ENCODE peak calls at places on chromosomes 12 and 14, in eight cellular contexts. F, N, D, G, M, C, I and P are unnamed samples.

GRCh38 chr12:92987362-92987761 is 58.3 kb upstream of the EEA1 start:
- DNase-seq in F (peak; percentile 60), N (peak; percentile 81), D (no peak), G (no peak), M (peak; percentile 39), C (peak; percentile 27), I (no peak), P (no peak)

GRCh38 chr12:127241056-127241830 is 1025.7 kb upstream of the TMEM132C start:
- DNase-seq in F (no peak), N (no peak), D (no peak), G (no peak), M (no peak), C (no peak), I (no peak), P (no peak)

GRCh38 chr12:3904999-3905398 is 31.8 kb upstream of the PARP11 start:
- DNase-seq in F (no peak), N (no peak), D (no peak), G (no peak), M (no peak), C (no peak), I (no peak), P (no peak)

GRCh38 chr12:32846053-32846452 is 50.5 kb downstream of the PKP2 start:
- DNase-seq in F (no peak), N (no peak), D (no peak), G (no peak), M (no peak), C (no peak), I (no peak), P (no peak)

GRCh38 chr12:66740257-66740656 is 61.4 kb upstream of the GRIP1 start:
- DNase-seq in F (no peak), N (no peak), D (no peak), G (no peak), M (no peak), C (no peak), I (no peak), P (no peak)

GRCh38 chr14:32224731-32225377 is 21.8 kb upstream of the RNU6-8 start:
- DNase-seq in F (peak; percentile 51), N (peak; percentile 71), D (peak; percentile 83), G (no peak), M (peak; percentile 70), C (peak; percentile 52), I (peak; percentile 2), P (peak; percentile 71)

GRCh38 chr12:57496822-57497221 is 9.0 kb downstream of the MARS1 start:
- DNase-seq in F (no peak), N (no peak), D (no peak), G (no peak), M (no peak), C (no peak), I (no peak), P (no peak)

GRCh38 chr12:93733358-93733757 is 56.2 kb downstream of the CRADD start:
- DNase-seq in F (no peak), N (no peak), D (no peak), G (no peak), M (no peak), C (no peak), I (no peak), P (peak; percentile 74)

GRCh38 chr12:42382013-42382696 is 56.2 kb downstream of the PPHLN1 start:
- DNase-seq in F (no peak), N (no peak), D (no peak), G (no peak), M (no peak), C (no peak), I (no peak), P (no peak)

GRCh38 chr14:74578479-74578878 is 33.6 kb downstream of the LTBP2 start:
- DNase-seq in F (no peak), N (no peak), D (no peak), G (no peak), M (no peak), C (no peak), I (no peak), P (peak; percentile 61)

GRCh38 chr14:20866963-20867362 is 24.2 kb upstream of the RNASE3 start:
- DNase-seq in F (no peak), N (no peak), D (peak; percentile 3), G (no peak), M (no peak), C (peak; percentile 40), I (no peak), P (no peak)

GRCh38 chr12:6765048-6765633 is 1.0 kb upstream of the PTMS start:
- DNase-seq in F (no peak), N (peak; percentile 70), D (no peak), G (no peak), M (no peak), C (no peak), I (no peak), P (no peak)

GRCh38 chr14:46399049-46399448 is 252.5 kb downstream of the RPL10L start:
- DNase-seq in F (peak; percentile 47), N (no peak), D (peak; percentile 38), G (no peak), M (no peak), C (peak; percentile 9), I (no peak), P (no peak)

GRCh38 chr12:65699251-65699650 is 125.0 kb upstream of the HMGA2 start:
- DNase-seq in F (no peak), N (peak; percentile 29), D (no peak), G (no peak), M (no peak), C (no peak), I (no peak), P (no peak)

GRCh38 chr12:128008341-128008740 is 258.6 kb upstream of the TMEM132C start:
- DNase-seq in F (no peak), N (no peak), D (no peak), G (no peak), M (no peak), C (no peak), I (no peak), P (no peak)

GRCh38 chr14:37223947-37224474 is 26.3 kb downstream of the MIPOL1 start:
- DNase-seq in F (no peak), N (no peak), D (no peak), G (no peak), M (no peak), C (no peak), I (no peak), P (no peak)

GRCh38 chr12:51862947-51863346 is 14.4 kb upstream of the FIGNL2 start:
- DNase-seq in F (no peak), N (no peak), D (no peak), G (peak; percentile 2), M (no peak), C (no peak), I (no peak), P (no peak)

GRCh38 chr12:39675263-39675662 is 55.7 kb upstream of the ABCD2 start:
- DNase-seq in F (no peak), N (no peak), D (no peak), G (no peak), M (no peak), C (no peak), I (no peak), P (no peak)

GRCh38 chr12:71999795-72000194 is 61.1 kb downstream of the TPH2 start:
- DNase-seq in F (no peak), N (peak; percentile 7), D (no peak), G (no peak), M (no peak), C (no peak), I (no peak), P (no peak)

GRCh38 chr14:64717870-64718269 is 13.6 kb downstream of the PLEKHG3 start:
- DNase-seq in F (no peak), N (no peak), D (no peak), G (no peak), M (no peak), C (peak; percentile 80), I (no peak), P (peak; percentile 73)

GRCh38 chr14:54493293-54493692 is 4.5 kb upstream of the GMFB start:
- DNase-seq in F (no peak), N (no peak), D (no peak), G (no peak), M (no peak), C (no peak), I (no peak), P (no peak)